ENCODE peak calls at places on chromosome 7, in seven cellular contexts. U, N, I, K, Z, T and A are unnamed samples.

GRCh38 chr7:1811850-1812692 is 142.0 kb downstream of the ELFN1 start:
- DNase-seq in U (no peak), K (peak; percentile 27), N (no peak), Z (no peak), T (peak; percentile 38), I (peak; percentile 47), A (no peak)

GRCh38 chr7:17183630-17184328 is 114.7 kb upstream of the AHR start:
- DNase-seq in K (no peak), T (no peak), N (peak; percentile 56), Z (no peak), U (no peak), I (peak; percentile 58), A (peak; percentile 63)

GRCh38 chr7:157817433-157817832 is 480.6 kb downstream of the DNAJB6 start:
- DNase-seq in I (no peak), N (no peak), U (no peak), T (no peak), K (no peak), Z (no peak), A (no peak)

GRCh38 chr7:75657866-75658265 is 80.9 kb downstream of the HIP1 start:
- DNase-seq in Z (no peak), U (no peak), I (no peak), N (peak; percentile 70), K (no peak), T (no peak), A (no peak)

GRCh38 chr7:28018446-28018845 is 162.1 kb downstream of the JAZF1 start:
- DNase-seq in Z (no peak), N (peak; percentile 61), U (no peak), I (no peak), T (no peak), K (no peak), A (peak; percentile 36)

GRCh38 chr7:154584352-154585252 is 418.3 kb downstream of the PAXIP1 start:
- DNase-seq in Z (no peak), T (no peak), K (peak; percentile 12), I (peak; percentile 3), U (no peak), N (no peak), A (peak; percentile 30)

GRCh38 chr7:129665013-129665401 is 53.5 kb downstream of the NRF1 start:
- DNase-seq in I (peak; percentile 83), N (peak; percentile 96), U (peak; percentile 34), K (peak; percentile 83), Z (peak; percentile 96), T (no peak), A (peak; percentile 96)

GRCh38 chr7:89129600-89130375 is 334.3 kb upstream of the TEX47 start:
- DNase-seq in Z (no peak), U (no peak), I (no peak), T (no peak), N (no peak), K (no peak), A (no peak)

GRCh38 chr7:50869108-50869716 is 86.5 kb upstream of the GRB10 start:
- DNase-seq in N (peak; percentile 90), Z (peak; percentile 87), T (no peak), I (peak; percentile 88), U (peak; percentile 62), K (peak; percentile 68), A (peak; percentile 91)